ENCODE peak calls at places on chromosomes 12 and 14, in four cellular contexts. B is lung, F is fibroblast of lung, W is left lung. N is an unnamed sample.
A peak's percentile ranks its signal among the peaks of the same experiment; 100 is the strongest.

GRCh38 chr14:80475074-80475473 is 263.8 kb upstream of the DIO2 start:
- DNase-seq in B (no peak), F (peak; percentile 43), W (no peak), N (no peak)

GRCh38 chr14:38994721-38995120 is 108.3 kb downstream of the SEC23A start:
- DNase-seq in B (no peak), F (no peak), W (no peak), N (no peak)

GRCh38 chr14:86799244-86799647 is 1193.7 kb downstream of the GALC start:
- DNase-seq in B (no peak), F (peak; percentile 97), W (no peak), N (no peak)

GRCh38 chr14:79856357-79856756 is 354.9 kb downstream of the DIO2 start:
- DNase-seq in B (no peak), F (no peak), W (no peak), N (no peak)

GRCh38 chr12:115895247-115895646 is 382.2 kb downstream of the MED13L start:
- DNase-seq in B (no peak), F (no peak), W (no peak), N (no peak)

GRCh38 chr14:49727171-49727570 is 34.3 kb downstream of the KLHDC1 start:
- DNase-seq in B (no peak), F (no peak), W (no peak), N (no peak)

GRCh38 chr12:56591111-56591510 is 39.0 kb downstream of the BAZ2A start:
- DNase-seq in B (no peak), F (no peak), W (no peak), N (no peak)

GRCh38 chr12:111590552-111590951 is 8.6 kb downstream of the ATXN2 start:
- DNase-seq in B (no peak), F (no peak), W (no peak), N (no peak)

GRCh38 chr14:77022219-77022852 is 6.2 kb downstream of the IRF2BPL start:
- DNase-seq in B (no peak), F (no peak), W (no peak), N (no peak)

GRCh38 chr12:85423947-85424346 is 143.9 kb downstream of the ALX1 start:
- DNase-seq in B (no peak), F (no peak), W (no peak), N (no peak)

GRCh38 chr14:61404637-61405036 is 83.3 kb downstream of the PRKCH start:
- DNase-seq in B (no peak), F (no peak), W (no peak), N (no peak)

GRCh38 chr14:64645220-64645891 is 58.9 kb upstream of the PLEKHG3 start:
- DNase-seq in B (no peak), F (peak; percentile 87), W (no peak), N (no peak)

GRCh38 chr12:43816168-43816567 is 10.1 kb upstream of the TWF1 start:
- DNase-seq in B (no peak), F (no peak), W (no peak), N (no peak)

GRCh38 chr14:51328089-51328941 is 88.3 kb downstream of the TMX1 start:
- DNase-seq in B (no peak), F (peak; percentile 58), W (no peak), N (no peak)

GRCh38 chr12:31215521-31216232 is 110.3 kb downstream of the SINHCAF start:
- DNase-seq in B (no peak), F (no peak), W (peak; percentile 51), N (no peak)

GRCh38 chr12:27516625-27517024 is 7.4 kb upstream of the PPFIBP1 start:
- DNase-seq in B (no peak), F (no peak), W (no peak), N (no peak)

GRCh38 chr12:105321125-105321524 is 9.4 kb upstream of the C12orf75 start:
- DNase-seq in B (no peak), F (no peak), W (no peak), N (no peak)

GRCh38 chr12:80316141-80316700 is 127.8 kb upstream of the PTPRQ start:
- DNase-seq in B (no peak), F (peak; percentile 3), W (no peak), N (no peak)

GRCh38 chr14:50928002-50928635 is 16.2 kb downstream of the PYGL start:
- DNase-seq in B (peak; percentile 62), F (peak; percentile 74), W (no peak), N (no peak)

GRCh38 chr14:76640923-76641395 is 120.3 kb upstream of the VASH1 start:
- DNase-seq in B (no peak), F (no peak), W (no peak), N (no peak)

GRCh38 chr14:105924951-105925591 is 398.7 kb downstream of the TMEM121 start:
- DNase-seq in B (no peak), F (no peak), W (peak; percentile 38), N (no peak)

GRCh38 chr14:39433452-39433813 is 1.2 kb upstream of the FBXO33 start:
- DNase-seq in B (no peak), F (no peak), W (no peak), N (no peak)

GRCh38 chr12:48527891-48528670 is 2.6 kb downstream of the OR8S1 start:
- DNase-seq in B (no peak), F (no peak), W (peak; percentile 67), N (no peak)

GRCh38 chr12:3252416-3252815 is 175.2 kb downstream of the TSPAN9 start:
- DNase-seq in B (peak; percentile 58), F (peak; percentile 95), W (peak; percentile 80), N (no peak)

GRCh38 chr12:53070901-53071492 is 8.2 kb downstream of the SPRYD3 start:
- DNase-seq in B (peak; percentile 28), F (no peak), W (no peak), N (no peak)

GRCh38 chr12:132144115-132145071 is at the start of the genes DDX51 and NOC4L:
- DNase-seq in B (peak; percentile 91), F (peak; percentile 95), W (peak; percentile 97), N (peak; percentile 93)

GRCh38 chr12:77788231-77789168 is 42.2 kb upstream of the NAV3 start:
- DNase-seq in B (no peak), F (no peak), W (no peak), N (no peak)

GRCh38 chr14:70107309-70107708 is 81.4 kb downstream of the SLC8A3 start:
- DNase-seq in B (no peak), F (no peak), W (no peak), N (no peak)

GRCh38 chr12:100503228-100503628 is 29.6 kb downstream of the NR1H4 start:
- DNase-seq in B (no peak), F (no peak), W (no peak), N (no peak)

GRCh38 chr14:69316449-69317391 is 56.8 kb downstream of the GALNT16 start:
- DNase-seq in B (peak; percentile 34), F (peak; percentile 98), W (no peak), N (no peak)

GRCh38 chr14:82999802-83000201 is 1466.1 kb upstream of the SEL1L start:
- DNase-seq in B (no peak), F (peak; percentile 14), W (no peak), N (no peak)

GRCh38 chr12:64631197-64631596 is 20.9 kb downstream of the RASSF3 start:
- DNase-seq in B (no peak), F (no peak), W (no peak), N (no peak)

GRCh38 chr12:62640910-62641448 is 174.4 kb downstream of the MON2 start:
- DNase-seq in B (no peak), F (peak; percentile 24), W (no peak), N (peak; percentile 7)

GRCh38 chr14:97788364-97788763 is 991.2 kb downstream of the VRK1 start:
- DNase-seq in B (no peak), F (no peak), W (no peak), N (no peak)

GRCh38 chr14:30214456-30215090 is 286.9 kb upstream of the PRKD1 start:
- DNase-seq in B (no peak), F (peak; percentile 89), W (no peak), N (no peak)

GRCh38 chr12:92363295-92364146 is 217.9 kb upstream of the BTG1 start:
- DNase-seq in B (no peak), F (peak; percentile 15), W (no peak), N (peak; percentile 58)

GRCh38 chr12:15936751-15937150 is 25.6 kb downstream of the DERA start:
- DNase-seq in B (no peak), F (no peak), W (no peak), N (no peak)

GRCh38 chr12:6378709-6379427 is 3.5 kb upstream of the SCNN1A start:
- DNase-seq in B (no peak), F (peak; percentile 17), W (no peak), N (no peak)

GRCh38 chr12:6375269-6376078 is at the start of gene SCNN1A:
- DNase-seq in B (peak; percentile 88), F (no peak), W (peak; percentile 87), N (no peak)

GRCh38 chr12:6377667-6377994 is 2.3 kb upstream of the SCNN1A start:
- DNase-seq in B (peak; percentile 83), F (no peak), W (peak; percentile 88), N (no peak)

GRCh38 chr12:6376079-6376941 is 947 bp upstream of the SCNN1A start:
- DNase-seq in B (peak; percentile 91), F (peak; percentile 74), W (peak; percentile 89), N (no peak)

GRCh38 chr12:6376965-6377666 is 1.8 kb upstream of the SCNN1A start:
- DNase-seq in B (no peak), F (no peak), W (no peak), N (no peak)
- H3K27me3 ChIP-seq in B (no peaks in the 10 kb centered on the region), F (no peaks in the 10 kb centered on the region), W (no peaks in the 10 kb centered on the region), N (no peaks in the 10 kb centered on the region)

DNA sequence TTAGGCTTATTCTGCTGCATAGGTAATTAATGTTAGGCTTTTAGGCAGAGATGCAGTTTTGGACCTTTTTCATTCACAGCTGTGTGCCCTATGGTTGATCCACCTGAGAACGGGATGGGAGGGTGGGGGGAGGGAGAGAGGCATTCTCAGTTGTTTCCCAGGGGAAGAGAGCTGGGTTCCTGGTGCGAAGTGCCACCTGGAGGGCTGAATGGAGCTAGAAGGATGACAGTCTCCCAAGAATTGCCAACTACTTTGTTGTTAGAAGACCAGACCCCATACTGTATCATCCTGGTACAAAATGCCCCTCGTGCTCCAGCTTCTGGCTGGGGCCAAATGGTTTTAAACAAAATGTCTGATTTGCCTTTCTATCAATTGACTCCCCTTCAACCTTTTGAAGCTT is 154.3 kb downstream of the APAF1 start:
- DNase-seq in B (no peak), F (no peak), W (no peak), N (no peak)
- TF ChIP-seq CTCF in B (no peak), F (no peak), W (no peak), N (no peak)

GRCh38 chr14:90499121-90499520 is 102.3 kb downstream of the CALM1 start:
- DNase-seq in B (no peak), F (no peak), W (no peak), N (no peak)

GRCh38 chr14:90502760-90503159 is 105.9 kb downstream of the CALM1 start:
- DNase-seq in B (no peak), F (no peak), W (no peak), N (no peak)

GRCh38 chr14:90500665-90501370 is 104.0 kb downstream of the CALM1 start:
- DNase-seq in B (no peak), F (no peak), W (no peak), N (no peak)

GRCh38 chr14:90498198-90498597 is 101.4 kb downstream of the CALM1 start:
- DNase-seq in B (no peak), F (no peak), W (no peak), N (no peak)

GRCh38 chr14:90499908-90500664 is 103.3 kb downstream of the CALM1 start:
- DNase-seq in B (no peak), F (no peak), W (no peak), N (no peak)
- H3K27me3 ChIP-seq in B (no peaks in the 10 kb centered on the region), F (no peaks in the 10 kb centered on the region), W (no peaks in the 10 kb centered on the region), N (peaks cover 7% of the 10 kb centered on the region)

DNA sequence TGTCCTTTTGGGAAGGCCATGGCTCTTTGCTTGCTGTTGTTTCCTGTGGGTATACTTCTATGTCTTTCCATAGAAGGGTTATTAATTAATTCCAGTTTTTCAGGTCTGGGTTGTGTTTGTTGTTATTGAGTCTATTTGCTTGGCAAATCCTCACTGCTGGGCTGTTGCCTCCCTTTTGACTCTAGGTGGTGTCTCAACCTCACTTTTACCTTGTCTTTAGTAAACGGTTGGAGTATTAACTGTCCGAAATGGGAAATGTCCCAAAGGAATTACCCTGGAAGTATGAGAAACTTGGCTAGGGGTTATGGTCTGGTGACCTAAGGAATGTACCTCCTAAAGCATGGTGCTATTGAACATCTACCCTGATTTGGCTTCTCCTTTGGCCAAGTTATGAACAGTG is 16.7 kb downstream of the PRH1 start:
- DNase-seq in B (no peak), F (no peak), W (no peak), N (no peak)
- TF ChIP-seq CTCF in B (no peak), F (no peak), W (no peak), N (no peak)

N was measured in CD4-positive, alpha-beta T cell.